ENCODE peak calls at places on chromosomes 11 and 22, in nine cellular contexts. P is fibroblast of mammary gland, X is lung, N is heart left ventricle, Z is cardiac fibroblast, J is colonic mucosa, B is body of pancreas, V is OCI-LY7, F is foreskin keratinocyte. I is an unnamed sample.

GRCh38 chr11:130424613-130425140 is 3.7 kb downstream of the ADAMTS8 start:
- DNase-seq in Z (no peak), P (no peak), X (no peak), F (no peak), N (no peak), V (no peak), B (no peak), J (no peak), I (no peak)

GRCh38 chr11:130400793-130401483 is 27.5 kb downstream of the ADAMTS8 start:
- DNase-seq in N (peak), Z (peak), V (no peak), F (peak), J (no peak), X (no peak), P (peak), B (no peak), I (peak)

GRCh38 chr11:65594991-65595920 is at the start of gene KCNK7:
- DNase-seq in B (no peak), X (no peak), V (no peak), Z (peak), N (no peak), P (no peak), F (no peak), J (no peak), I (no peak)

GRCh38 chr11:975824-976223 is 50.2 kb downstream of the AP2A2 start:
- DNase-seq in V (peak), B (no peak), X (no peak), J (no peak), N (no peak), F (no peak), Z (peak), P (peak), I (no peak)

GRCh38 chr11:95443386-95443785 is 212.4 kb upstream of the SESN3 start:
- DNase-seq in X (no peak), P (no peak), Z (no peak), F (no peak), B (no peak), N (no peak), J (no peak), V (peak), I (no peak)

GRCh38 chr11:130612291-130612802 is 163.9 kb downstream of the ADAMTS15 start:
- DNase-seq in X (no peak), F (peak), J (no peak), P (peak), Z (peak), N (no peak), B (no peak), V (no peak), I (no peak)

GRCh38 chr11:34234086-34234740 is 123.6 kb downstream of the ABTB2 start:
- DNase-seq in X (peak), N (no peak), B (peak), F (peak), P (peak), V (peak), J (peak), Z (peak), I (peak)

GRCh38 chr11:113875414-113876073 is at the start of gene USP28:
- DNase-seq in P (peak), X (peak), V (peak), F (peak), J (peak), N (peak), Z (peak), B (peak), I (peak)

GRCh38 chr11:95108159-95108611 is 18.5 kb downstream of the ENDOD1 start:
- DNase-seq in P (peak), Z (peak), N (peak), B (peak), X (no peak), F (peak), J (peak), V (no peak), I (no peak)

GRCh38 chr11:18540207-18541009 is 13.7 kb upstream of the TSG101 start:
- DNase-seq in F (no peak), J (no peak), Z (peak), N (no peak), V (peak), P (peak), X (no peak), B (no peak), I (peak)

GRCh38 chr11:112628676-112629075 is 332.5 kb upstream of the NCAM1 start:
- DNase-seq in X (no peak), J (no peak), B (no peak), N (no peak), Z (no peak), P (no peak), V (no peak), F (no peak), I (no peak)

GRCh38 chr11:122776546-122776945 is 61.8 kb upstream of the CRTAM start:
- DNase-seq in J (no peak), B (no peak), Z (peak), V (no peak), N (no peak), F (no peak), P (peak), X (no peak), I (no peak)

DNA sequence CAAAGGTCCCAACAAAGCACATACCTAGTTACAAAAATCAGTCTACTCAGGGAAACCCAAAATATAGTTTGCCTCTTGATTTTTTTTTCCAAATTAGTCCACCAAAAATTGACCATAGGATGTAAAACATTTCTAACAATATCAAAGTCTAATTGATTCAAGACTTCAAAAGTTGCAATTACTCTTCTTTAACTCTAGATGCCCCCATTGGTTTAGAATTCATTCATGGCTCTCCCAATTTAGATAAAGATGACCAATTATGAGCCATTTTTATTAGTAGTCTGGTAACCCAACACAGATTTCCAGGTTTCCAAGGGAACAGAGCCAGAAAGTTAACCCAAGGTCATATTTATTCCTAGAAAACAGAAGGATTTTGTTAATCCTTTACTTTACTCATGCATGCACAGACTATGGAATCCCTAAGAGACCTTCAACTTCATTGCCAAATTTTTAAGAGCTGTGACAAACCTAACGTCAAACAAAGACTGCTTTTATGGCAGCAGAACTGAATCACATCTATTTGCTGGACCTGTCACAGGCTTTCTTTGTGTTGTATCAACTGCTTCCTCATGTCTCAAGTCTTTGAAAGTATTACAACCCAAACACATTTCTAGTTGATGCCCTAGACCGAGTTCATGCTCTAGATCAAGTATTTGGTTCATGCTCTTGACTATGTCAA is 55.3 kb downstream of the C22orf42 start:
- DNase-seq in N (no peak), V (peak), Z (peak), B (no peak), F (no peak), P (peak), J (no peak), X (no peak), I (peak)
- TF ChIP-seq CTCF in N (peak), V (peak), Z (peak), B (peak), F (peak), P (peak), J (no peak), X (peak), I (peak)

GRCh38 chr11:40130427-40130826 is 1329.0 kb downstream of the LRRC4C start:
- DNase-seq in X (no peak), J (no peak), F (no peak), N (no peak), Z (no peak), P (no peak), V (no peak), B (no peak), I (no peak)
- TF ChIP-seq CTCF in X (no peak), J (no peak), F (no peak), N (no peak), Z (no peak), P (no peak), V (no peak), B (no peak), I (no peak)

DNA sequence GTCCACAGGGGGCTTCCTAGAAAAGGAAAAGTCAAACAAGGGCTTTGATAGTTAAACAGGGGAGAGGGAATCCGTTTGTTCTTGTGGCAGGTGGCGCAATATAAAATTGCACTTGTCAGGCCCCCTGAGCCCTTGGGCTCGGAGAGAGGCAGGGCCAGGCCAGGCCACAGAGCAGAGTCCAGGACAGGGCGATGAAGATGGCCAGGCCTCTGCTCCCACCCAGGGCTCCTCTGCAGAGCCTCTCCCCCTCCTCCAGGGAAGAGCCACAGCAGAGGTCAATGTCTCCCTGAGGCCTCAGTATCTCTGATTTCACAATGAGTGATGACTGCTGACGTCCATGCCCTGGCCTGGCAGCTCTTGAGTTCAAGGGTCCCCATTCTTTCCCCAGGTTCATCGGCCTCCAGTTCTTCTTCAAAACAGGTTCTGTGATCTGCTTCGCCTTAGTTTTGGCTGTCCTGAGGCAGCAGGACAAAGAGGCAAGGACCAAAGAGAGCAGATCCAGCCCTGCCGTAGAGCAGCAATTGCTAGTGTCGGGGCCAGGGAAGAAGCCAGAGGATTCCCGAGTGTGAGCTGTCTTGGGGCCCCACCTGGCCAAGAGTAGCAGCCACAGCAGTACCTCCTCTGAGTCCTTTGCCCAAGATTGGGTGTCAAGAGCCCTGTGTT is 36.4 kb upstream of the TPBGL start:
- DNase-seq in X (no peak), P (no peak), N (no peak), V (no peak), B (no peak), Z (no peak), J (no peak), F (no peak), I (no peak)
- TF ChIP-seq CTCF in X (no peak), P (no peak), N (no peak), V (no peak), B (no peak), Z (no peak), J (no peak), F (no peak), I (no peak)

DNA sequence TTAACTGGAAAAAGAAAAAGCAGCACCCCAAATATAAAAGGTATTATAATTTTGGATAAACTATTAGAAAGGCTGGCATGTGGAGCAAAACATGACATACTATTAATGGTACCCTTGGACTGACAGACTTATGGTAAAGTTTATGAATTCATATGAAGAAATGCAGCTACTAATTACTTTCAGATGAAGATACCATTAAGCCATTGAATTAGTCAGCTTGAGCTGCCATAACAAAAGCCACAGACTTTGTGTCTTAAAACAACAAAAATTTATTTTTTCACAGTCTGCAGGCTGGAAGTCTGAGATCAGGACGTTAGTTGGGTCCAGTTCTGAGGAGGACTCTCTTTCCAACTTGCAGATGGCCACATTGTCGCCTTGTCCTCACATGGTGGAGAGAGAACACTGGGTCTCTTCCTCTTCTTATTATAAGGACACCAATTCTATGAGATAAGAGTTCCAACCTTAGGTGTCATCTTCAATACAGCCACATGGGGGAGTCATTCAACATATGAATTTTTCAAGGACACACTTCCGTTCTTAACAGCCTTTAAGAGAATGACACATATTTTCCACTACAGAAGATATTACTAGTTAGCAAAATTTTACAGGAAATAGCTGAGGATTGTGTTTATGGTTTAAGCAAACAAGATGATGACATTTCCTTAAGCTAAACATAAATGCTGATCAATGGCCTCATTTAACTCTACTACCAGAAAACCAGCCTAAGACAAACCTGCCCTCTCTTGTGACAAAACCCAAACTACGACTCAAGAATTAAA is 56.1 kb downstream of the DCUN1D5 start:
- DNase-seq in V (peak), P (peak), J (peak), X (no peak), N (peak), Z (peak), B (peak), F (peak), I (peak)
- TF ChIP-seq CTCF in V (peak), P (peak), J (peak), X (peak), N (peak), Z (peak), B (peak), F (peak), I (peak)

DNA sequence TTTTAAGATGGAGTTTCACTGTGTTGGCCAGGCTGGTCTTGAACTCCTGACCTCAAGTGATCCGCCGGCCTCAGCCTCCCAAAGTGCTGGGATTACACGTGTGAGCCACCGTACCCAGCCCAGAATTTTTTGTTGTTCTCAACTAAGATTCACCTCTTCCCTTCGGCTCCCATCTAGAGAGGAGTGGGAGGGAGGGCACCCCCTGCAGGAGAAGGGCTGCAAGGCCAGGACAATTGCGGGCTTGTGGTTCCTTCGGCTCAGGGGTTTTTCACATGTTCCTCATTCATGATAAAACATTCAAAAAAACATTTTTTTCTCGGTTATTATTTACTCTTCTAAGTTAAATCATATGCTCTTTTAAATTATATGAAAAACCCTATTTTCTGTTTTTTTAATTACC is 201.1 kb upstream of the LRRC4C start:
- DNase-seq in P (no peak), J (no peak), B (no peak), Z (no peak), N (no peak), F (no peak), X (no peak), V (no peak), I (no peak)
- TF ChIP-seq CTCF in P (no peak), J (no peak), B (no peak), Z (peak), N (no peak), F (peak), X (no peak), V (no peak), I (no peak)

GRCh38 chr11:86152901-86153300 is 84.0 kb upstream of the PICALM start:
- DNase-seq in V (no peak), B (no peak), Z (no peak), J (no peak), N (no peak), F (no peak), X (no peak), P (no peak), I (no peak)
- TF ChIP-seq CTCF in V (no peak), B (no peak), Z (no peak), J (no peak), N (no peak), F (no peak), X (no peak), P (no peak), I (no peak)

GRCh38 chr11:7851391-7851790 is 54.6 kb upstream of the OR5P2 start:
- DNase-seq in J (no peak), V (no peak), N (no peak), P (no peak), Z (no peak), X (no peak), F (peak), B (no peak), I (no peak)
- TF ChIP-seq CTCF in J (no peak), V (peak), N (no peak), P (no peak), Z (no peak), X (no peak), F (peak), B (no peak), I (no peak)

GRCh38 chr11:46322759-46323158 is 24.5 kb upstream of the DGKZ start:
- DNase-seq in N (no peak), B (no peak), Z (no peak), X (no peak), J (peak), F (no peak), P (peak), V (peak), I (peak)
- TF ChIP-seq CTCF in N (peak), B (peak), Z (peak), X (no peak), J (no peak), F (peak), P (peak), V (peak), I (peak)

GRCh38 chr22:28976588-28976987 is 85.0 kb downstream of the C22orf31 start:
- DNase-seq in B (no peak), V (no peak), N (no peak), X (no peak), Z (peak), J (no peak), P (peak), F (peak), I (peak)

GRCh38 chr22:28977481-28977971 is 84.1 kb downstream of the C22orf31 start:
- DNase-seq in J (no peak), F (no peak), N (no peak), P (peak), V (no peak), B (peak), Z (peak), X (no peak), I (no peak)

GRCh38 chr22:28977050-28977449 is 84.6 kb downstream of the C22orf31 start:
- DNase-seq in V (no peak), J (no peak), B (no peak), P (no peak), F (no peak), N (no peak), X (no peak), Z (no peak), I (no peak)

GRCh38 chr22:28969401-28970168 is 86.2 kb downstream of the ZNRF3 start:
- DNase-seq in J (no peak), X (no peak), V (no peak), P (no peak), Z (no peak), F (peak), B (no peak), N (no peak), I (no peak)

GRCh38 chr22:28973352-28973751 is 88.3 kb downstream of the C22orf31 start:
- DNase-seq in V (no peak), X (no peak), J (no peak), B (no peak), P (peak), F (no peak), N (no peak), Z (no peak), I (no peak)
- TF ChIP-seq CTCF in V (no peak), X (no peak), J (no peak), B (no peak), P (no peak), F (no peak), N (no peak), Z (no peak), I (no peak)